ENCODE peak calls at places on chromosomes 11 and 22, in seven cellular contexts. Z is A549; A is PC-3; R is CD8-positive, alpha-beta memory T cell; D is trophoblast cell; W is uterus; C is GM23338. H is an unnamed sample. For H3K4me1, the result is how much of the 10 kb centered on the place peaks cover.

GRCh38 chr11:69958308-69958707 is 119.8 kb upstream of the ANO1 start:
- DNase-seq in Z (no peak), A (peak), R (no peak), D (no peak), W (no peak), C (no peak), H (no peak)

GRCh38 chr11:26244207-26244606 is 87.7 kb upstream of the ANO3 start:
- DNase-seq in Z (no peak), A (no peak), R (no peak), D (no peak), W (no peak), C (no peak), H (no peak)

GRCh38 chr11:133917921-133918605 is 38.7 kb downstream of the IGSF9B start:
- DNase-seq in Z (no peak), A (no peak), R (no peak), D (no peak), W (no peak), C (peak), H (no peak)

GRCh38 chr22:25153961-25154685 is 45.5 kb upstream of the CRYBB3 start:
- DNase-seq in Z (no peak), A (peak), R (no peak), D (no peak), W (peak), C (peak), H (peak)

GRCh38 chr22:22241554-22241898 is 3.1 kb upstream of the VPREB1 start:
- DNase-seq in Z (no peak), A (no peak), R (no peak), D (peak), W (no peak), C (no peak), H (no peak)

GRCh38 chr11:10926801-10927200 is 68.9 kb upstream of the ZBED5 start:
- DNase-seq in Z (no peak), A (peak), R (no peak), D (no peak), W (no peak), C (no peak), H (peak)

GRCh38 chr11:44812971-44813370 is 86.2 kb downstream of the TSPAN18 start:
- DNase-seq in Z (no peak), A (no peak), R (no peak), D (no peak), W (no peak), C (no peak), H (no peak)

GRCh38 chr11:105783216-105783615 is 173.3 kb downstream of the GRIA4 start:
- DNase-seq in Z (no peak), A (no peak), R (no peak), D (no peak), W (no peak), C (no peak), H (no peak)

GRCh38 chr11:71930556-71931244 is 1.9 kb downstream of the RNF121 start:
- DNase-seq in Z (no peak), A (no peak), R (no peak), D (no peak), W (no peak), C (no peak), H (no peak)

GRCh38 chr22:48896766-48897637 is 930.7 kb downstream of the BRD1 start:
- DNase-seq in Z (no peak), A (no peak), R (no peak), D (no peak), W (no peak), C (no peak), H (no peak)

GRCh38 chr11:96328395-96329010 is 14.5 kb downstream of the MAML2 start:
- DNase-seq in Z (no peak), A (peak), R (no peak), D (no peak), W (no peak), C (no peak), H (no peak)

GRCh38 chr11:8681837-8682218 is 637 bp downstream of the TRIM66 start:
- DNase-seq in Z (no peak), A (no peak), R (no peak), D (no peak), W (no peak), C (no peak), H (no peak)

GRCh38 chr11:86577663-86578636 is 94.5 kb downstream of the ME3 start:
- DNase-seq in Z (peak), A (peak), R (no peak), D (no peak), W (peak), C (no peak), H (no peak)

GRCh38 chr11:114129699-114130659 is 70.5 kb downstream of the ZBTB16 start:
- DNase-seq in Z (no peak), A (no peak), R (no peak), D (no peak), W (no peak), C (no peak), H (no peak)
- H3K4me1 ChIP-seq in Z (under half), A (under half), R (under half), D (under half), W (under half), C (under half), H (under half)

GRCh38 chr11:93736129-93736528 is 5.2 kb downstream of the TAF1D start:
- DNase-seq in Z (no peak), A (no peak), R (no peak), D (no peak), W (no peak), C (no peak), H (no peak)
- H3K4me1 ChIP-seq in Z (half or more), A (under half), R (half or more), D (under half), W (under half), C (under half), H (under half)

GRCh38 chr22:37628830-37629229 is 10.6 kb upstream of the SH3BP1 start:
- DNase-seq in Z (no peak), A (no peak), R (no peak), D (no peak), W (no peak), C (no peak), H (no peak)
- H3K4me1 ChIP-seq in Z (under half), A (under half), R (half or more), D (under half), W (under half), C (under half), H (under half)

GRCh38 chr22:28885939-28886338 is 2.6 kb downstream of the ZNRF3 start:
- DNase-seq in Z (no peak), A (peak), R (no peak), D (no peak), W (no peak), C (no peak), H (no peak)
- H3K4me1 ChIP-seq in Z (under half), A (under half), R (under half), D (under half), W (under half), C (under half), H (under half)

GRCh38 chr22:29113329-29113728 is 40.5 kb downstream of the KREMEN1 start:
- DNase-seq in Z (no peak), A (peak), R (no peak), D (no peak), W (no peak), C (no peak), H (no peak)

GRCh38 chr22:29115682-29116313 is 43.0 kb downstream of the KREMEN1 start:
- DNase-seq in Z (no peak), A (no peak), R (no peak), D (no peak), W (no peak), C (no peak), H (no peak)

GRCh38 chr22:29116397-29117123 is 43.7 kb downstream of the KREMEN1 start:
- DNase-seq in Z (no peak), A (no peak), R (peak), D (no peak), W (no peak), C (no peak), H (no peak)

GRCh38 chr22:29112680-29113079 is 39.8 kb downstream of the KREMEN1 start:
- DNase-seq in Z (no peak), A (no peak), R (no peak), D (no peak), W (no peak), C (no peak), H (no peak)

GRCh38 chr22:29114392-29114791 is 41.6 kb downstream of the KREMEN1 start:
- DNase-seq in Z (no peak), A (no peak), R (no peak), D (no peak), W (no peak), C (no peak), H (no peak)
- H3K4me1 ChIP-seq in Z (under half), A (under half), R (under half), D (under half), W (under half), C (under half), H (under half)

DNA sequence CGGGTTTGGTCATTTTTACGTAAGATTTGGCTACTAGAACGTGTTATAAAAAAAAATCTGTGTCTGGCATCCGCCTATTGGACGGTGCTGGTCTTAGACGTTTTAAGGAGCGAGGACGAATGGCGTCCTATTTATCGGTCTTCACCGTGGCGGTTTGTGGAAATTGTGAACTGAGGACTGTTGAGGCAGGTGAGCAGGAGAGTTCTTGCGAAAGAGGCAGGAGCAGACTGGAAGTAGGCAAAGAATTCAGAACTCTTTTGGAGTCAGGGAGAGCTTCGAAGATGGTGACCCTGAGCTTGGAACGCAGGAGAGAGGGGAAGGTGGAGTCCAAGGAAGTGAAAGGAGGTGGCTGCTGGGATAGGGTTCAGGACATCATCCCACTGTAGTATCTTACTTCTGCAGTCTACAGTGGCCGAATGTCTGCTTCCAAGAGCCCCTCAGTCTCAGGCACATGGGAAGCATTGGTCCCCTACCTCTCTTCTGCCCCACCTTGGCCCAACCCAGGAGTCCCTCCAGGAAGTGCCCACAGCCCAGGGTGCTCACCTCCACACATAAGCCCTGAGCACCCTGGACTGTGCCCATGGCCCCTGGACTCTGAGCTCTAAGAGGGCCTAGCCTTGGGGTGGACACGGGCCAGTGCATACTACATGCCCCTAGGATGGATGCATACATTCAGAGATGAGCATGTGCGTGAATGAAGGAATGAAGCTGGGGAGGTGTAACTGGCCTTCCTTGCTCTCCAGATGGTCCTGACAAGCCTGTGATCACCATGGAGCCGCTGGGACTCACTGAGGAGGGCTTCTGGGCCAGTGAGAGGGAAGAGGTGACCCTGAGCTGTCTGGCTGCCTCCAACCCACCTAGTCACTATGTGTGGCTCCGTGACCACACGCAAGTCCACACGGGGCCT is 3.7 kb downstream of the VSIG10L2 start:
- DNase-seq in Z (no peak), A (no peak), R (no peak), D (no peak), W (peak), C (no peak), H (no peak)
- H3K4me1 ChIP-seq in Z (under half), A (under half), R (under half), D (under half), W (under half), C (under half), H (under half)

GRCh38 chr11:122159861-122160260 is 43.8 kb upstream of the BLID start:
- DNase-seq in Z (no peak), A (no peak), R (no peak), D (no peak), W (no peak), C (no peak), H (no peak)
- H3K4me1 ChIP-seq in Z (half or more), A (half or more), R (under half), D (under half), W (under half), C (under half), H (half or more)

DNA sequence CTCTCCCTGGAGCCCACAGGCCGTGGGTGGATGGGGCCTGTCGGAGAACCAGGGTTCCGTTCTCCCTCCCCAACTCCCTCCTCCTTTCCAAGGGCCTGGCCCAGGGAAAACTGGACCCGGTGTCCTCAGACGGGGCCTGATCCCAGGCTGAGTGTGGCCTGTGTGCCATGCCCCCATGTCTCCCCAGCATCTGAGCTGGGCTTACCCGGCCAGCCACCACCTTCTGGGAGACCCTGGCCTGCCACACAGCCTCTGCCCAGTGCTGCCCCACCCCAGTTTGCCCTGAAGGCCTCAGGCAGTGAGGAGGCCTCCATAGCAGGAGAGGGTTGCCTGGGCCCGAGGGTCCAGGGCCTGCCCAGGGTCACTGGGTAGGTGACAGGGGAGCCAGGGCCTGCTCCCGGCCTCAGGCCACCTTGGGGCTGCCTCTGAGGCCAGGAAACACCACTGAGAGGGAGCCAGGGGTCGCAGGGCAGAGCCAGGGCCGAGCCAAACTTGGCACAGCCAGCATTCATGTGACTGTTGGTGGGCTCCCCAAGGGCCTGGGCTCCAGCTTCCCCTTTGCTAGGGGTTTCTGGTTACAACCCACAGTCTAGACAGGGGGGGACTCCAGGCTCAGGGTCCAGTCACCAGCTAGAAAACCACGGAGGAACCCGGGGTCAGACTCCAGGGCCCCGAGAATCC is 585 bp upstream of the IFITM10 start:
- DNase-seq in Z (no peak), A (no peak), R (no peak), D (no peak), W (no peak), C (no peak), H (no peak)
- H3K4me1 ChIP-seq in Z (under half), A (under half), R (under half), D (under half), W (under half), C (under half), H (under half)

GRCh38 chr22:23779083-23779482 is 6.4 kb downstream of the MMP11 start:
- DNase-seq in Z (no peak), A (no peak), R (no peak), D (no peak), W (no peak), C (no peak), H (no peak)

GRCh38 chr22:23779731-23780130 is 7.0 kb upstream of the SMARCB1 start:
- DNase-seq in Z (no peak), A (no peak), R (no peak), D (no peak), W (no peak), C (no peak), H (no peak)

GRCh38 chr22:23781065-23781464 is 5.7 kb upstream of the SMARCB1 start:
- DNase-seq in Z (no peak), A (no peak), R (no peak), D (no peak), W (no peak), C (no peak), H (no peak)

GRCh38 chr22:23781533-23781932 is 5.2 kb upstream of the SMARCB1 start:
- DNase-seq in Z (peak), A (peak), R (no peak), D (peak), W (no peak), C (no peak), H (peak)

DNA sequence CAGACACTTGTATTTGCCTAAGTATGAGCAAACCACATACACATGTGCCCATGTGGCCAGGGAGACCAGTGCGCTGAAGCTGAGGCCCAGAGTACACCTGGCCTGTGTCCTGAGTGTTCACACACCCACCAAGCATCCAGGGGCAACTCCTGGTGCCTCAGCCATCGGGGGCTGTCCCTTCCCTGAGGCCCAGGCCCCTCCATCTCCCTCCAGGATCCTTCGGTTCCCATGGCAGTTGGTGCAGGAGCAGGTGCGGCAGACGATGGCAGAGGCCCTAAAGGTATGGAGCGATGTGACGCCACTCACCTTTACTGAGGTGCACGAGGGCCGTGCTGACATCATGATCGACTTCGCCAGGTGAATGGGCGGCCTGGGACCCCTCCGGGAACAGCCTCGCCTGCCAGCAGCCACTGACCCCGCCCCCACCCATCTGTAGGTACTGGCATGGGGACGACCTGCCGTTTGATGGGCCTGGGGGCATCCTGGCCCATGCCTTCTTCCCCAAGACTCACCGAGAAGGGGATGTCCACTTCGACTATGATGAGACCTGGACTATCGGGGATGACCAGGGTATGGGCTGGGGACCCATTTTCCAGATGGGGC is 6.5 kb upstream of the SMARCB1 start:
- DNase-seq in Z (no peak), A (no peak), R (no peak), D (no peak), W (no peak), C (no peak), H (no peak)
- H3K4me1 ChIP-seq in Z (under half), A (under half), R (under half), D (under half), W (under half), C (under half), H (under half)

GRCh38 chr11:36403661-36404060 is 106.4 kb downstream of the TRAF6 start:
- DNase-seq in Z (no peak), A (no peak), R (no peak), D (no peak), W (no peak), C (no peak), H (no peak)

GRCh38 chr11:36408476-36409136 is 101.5 kb downstream of the TRAF6 start:
- DNase-seq in Z (no peak), A (no peak), R (no peak), D (no peak), W (no peak), C (no peak), H (no peak)

GRCh38 chr11:36404831-36405230 is 105.2 kb downstream of the TRAF6 start:
- DNase-seq in Z (no peak), A (no peak), R (no peak), D (no peak), W (no peak), C (no peak), H (no peak)

GRCh38 chr11:36407360-36407759 is 102.7 kb downstream of the TRAF6 start:
- DNase-seq in Z (no peak), A (no peak), R (no peak), D (no peak), W (no peak), C (no peak), H (no peak)

GRCh38 chr11:36405585-36406367 is 104.3 kb downstream of the TRAF6 start:
- DNase-seq in Z (no peak), A (no peak), R (no peak), D (peak), W (no peak), C (no peak), H (no peak)
- H3K4me1 ChIP-seq in Z (under half), A (under half), R (under half), D (under half), W (under half), C (under half), H (under half)